ENCODE peak calls at places on chromosome 7, in seven cellular contexts. L, E, P, N, Z, Q and V are unnamed samples.

GRCh38 chr7:138309186-138309585 is 150.9 kb upstream of the TRIM24 start:
- DNase-seq in L (no peak), E (no peak), P (no peak), N (no peak), Z (no peak), Q (no peak), V (no peak)

GRCh38 chr7:14807498-14807897 is 95.1 kb downstream of the DGKB start:
- DNase-seq in L (no peak), E (no peak), P (no peak), N (no peak), Z (no peak), Q (no peak), V (no peak)

GRCh38 chr7:117043051-117043546 is 89.8 kb downstream of the ST7 start:
- DNase-seq in L (no peak), E (no peak), P (no peak), N (no peak), Z (no peak), Q (no peak), V (no peak)

GRCh38 chr7:26198133-26198780 is 2.3 kb downstream of the HNRNPA2B1 start:
- DNase-seq in L (no peak), E (no peak), P (peak), N (no peak), Z (no peak), Q (no peak), V (no peak)

GRCh38 chr7:116582806-116583444 is 58.1 kb downstream of the CAV1 start:
- DNase-seq in L (no peak), E (no peak), P (no peak), N (no peak), Z (peak), Q (no peak), V (peak)

GRCh38 chr7:2512179-2512644 is 7.4 kb upstream of the LFNG start:
- DNase-seq in L (no peak), E (peak), P (peak), N (no peak), Z (peak), Q (no peak), V (no peak)

GRCh38 chr7:93551063-93551895 is 23.2 kb downstream of the CALCR start:
- DNase-seq in L (no peak), E (no peak), P (no peak), N (no peak), Z (peak), Q (peak), V (no peak)

GRCh38 chr7:304574-305409 is 14.8 kb downstream of the FOXL3 start:
- DNase-seq in L (no peak), E (no peak), P (no peak), N (no peak), Z (no peak), Q (no peak), V (no peak)

GRCh38 chr7:86748843-86749720 is 105.4 kb downstream of the GRM3 start:
- DNase-seq in L (no peak), E (no peak), P (no peak), N (no peak), Z (no peak), Q (no peak), V (no peak)

GRCh38 chr7:50962962-50963374 is 180.3 kb upstream of the GRB10 start:
- DNase-seq in L (peak), E (peak), P (peak), N (no peak), Z (no peak), Q (peak), V (no peak)

GRCh38 chr7:26345202-26345601 is 53.5 kb downstream of the SNX10 start:
- DNase-seq in L (no peak), E (no peak), P (no peak), N (no peak), Z (no peak), Q (no peak), V (no peak)

GRCh38 chr7:99034932-99035722 is 108.8 kb downstream of the SMURF1 start:
- DNase-seq in L (no peak), E (no peak), P (no peak), N (no peak), Z (no peak), Q (no peak), V (no peak)

GRCh38 chr7:112006071-112006470 is 200.1 kb downstream of the DOCK4 start:
- DNase-seq in L (no peak), E (no peak), P (no peak), N (no peak), Z (no peak), Q (no peak), V (no peak)

GRCh38 chr7:144822223-144822622 is 13.6 kb downstream of the TPK1 start:
- DNase-seq in L (no peak), E (no peak), P (no peak), N (no peak), Z (no peak), Q (no peak), V (no peak)

GRCh38 chr7:48875300-48875916 is 48.9 kb upstream of the CDC14C start:
- DNase-seq in L (no peak), E (peak), P (peak), N (peak), Z (peak), Q (no peak), V (no peak)

GRCh38 chr7:519974-520458 is 370 bp upstream of the PDGFA start:
- DNase-seq in L (peak), E (peak), P (no peak), N (peak), Z (peak), Q (no peak), V (peak)

GRCh38 chr7:87505122-87505521 is 29.6 kb upstream of the ABCB4 start:
- DNase-seq in L (no peak), E (no peak), P (no peak), N (no peak), Z (no peak), Q (no peak), V (no peak)

GRCh38 chr7:538764-539685 is 19.4 kb upstream of the PDGFA start:
- DNase-seq in L (no peak), E (peak), P (peak), N (peak), Z (no peak), Q (no peak), V (no peak)

GRCh38 chr7:33639552-33640197 is 265.7 kb upstream of the BMPER start:
- DNase-seq in L (no peak), E (peak), P (no peak), N (no peak), Z (no peak), Q (no peak), V (no peak)

GRCh38 chr7:50676754-50677153 is 105.9 kb downstream of the GRB10 start:
- DNase-seq in L (no peak), E (peak), P (no peak), N (no peak), Z (no peak), Q (no peak), V (no peak)

GRCh38 chr7:127769696-127770400 is 117.9 kb downstream of the SND1 start:
- DNase-seq in L (no peak), E (no peak), P (no peak), N (no peak), Z (no peak), Q (no peak), V (no peak)

GRCh38 chr7:148662646-148663045 is 36.1 kb upstream of the CUL1 start:
- DNase-seq in L (no peak), E (no peak), P (no peak), N (no peak), Z (no peak), Q (no peak), V (no peak)

GRCh38 chr7:81260152-81260551 is 341.3 kb upstream of the SEMA3C start:
- DNase-seq in L (no peak), E (no peak), P (no peak), N (no peak), Z (no peak), Q (no peak), V (no peak)

GRCh38 chr7:147909712-147910111 is 680.9 kb upstream of the C7orf33 start:
- DNase-seq in L (no peak), E (no peak), P (no peak), N (no peak), Z (no peak), Q (no peak), V (no peak)

GRCh38 chr7:2734084-2734601 is 46.1 kb downstream of the AMZ1 start:
- DNase-seq in L (peak), E (no peak), P (no peak), N (no peak), Z (no peak), Q (no peak), V (peak)

GRCh38 chr7:2800220-2800922 is 43.7 kb downstream of the GNA12 start:
- DNase-seq in L (no peak), E (no peak), P (no peak), N (no peak), Z (peak), Q (no peak), V (peak)

GRCh38 chr7:69782917-69783684 is 184.8 kb downstream of the AUTS2 start:
- DNase-seq in L (no peak), E (no peak), P (peak), N (no peak), Z (no peak), Q (no peak), V (no peak)

GRCh38 chr7:98974906-98975816 is 96.8 kb downstream of the TRRAP start:
- DNase-seq in L (no peak), E (no peak), P (no peak), N (no peak), Z (no peak), Q (no peak), V (no peak)

GRCh38 chr7:92366730-92367129 is 80.6 kb upstream of the GATAD1 start:
- DNase-seq in L (no peak), E (no peak), P (no peak), N (no peak), Z (no peak), Q (no peak), V (no peak)

GRCh38 chr7:85186521-85187241 is at the start of gene SEMA3D:
- DNase-seq in L (peak), E (peak), P (peak), N (peak), Z (peak), Q (peak), V (peak)

GRCh38 chr7:81669476-81670105 is 100.3 kb downstream of the HGF start:
- DNase-seq in L (no peak), E (no peak), P (no peak), N (no peak), Z (no peak), Q (no peak), V (no peak)

GRCh38 chr7:16847381-16847860 is 34.4 kb downstream of the AGR3 start:
- DNase-seq in L (peak), E (no peak), P (peak), N (no peak), Z (no peak), Q (no peak), V (no peak)

GRCh38 chr7:111363099-111363498 is 199.2 kb downstream of the IMMP2L start:
- DNase-seq in L (no peak), E (no peak), P (no peak), N (no peak), Z (no peak), Q (no peak), V (no peak)

GRCh38 chr7:132400667-132401142 is 175.6 kb downstream of the PLXNA4 start:
- DNase-seq in L (no peak), E (no peak), P (no peak), N (no peak), Z (no peak), Q (no peak), V (no peak)

GRCh38 chr7:21543528-21544302 is 876 bp downstream of the DNAH11 start:
- DNase-seq in L (no peak), E (no peak), P (no peak), N (peak), Z (peak), Q (no peak), V (no peak)

DNA sequence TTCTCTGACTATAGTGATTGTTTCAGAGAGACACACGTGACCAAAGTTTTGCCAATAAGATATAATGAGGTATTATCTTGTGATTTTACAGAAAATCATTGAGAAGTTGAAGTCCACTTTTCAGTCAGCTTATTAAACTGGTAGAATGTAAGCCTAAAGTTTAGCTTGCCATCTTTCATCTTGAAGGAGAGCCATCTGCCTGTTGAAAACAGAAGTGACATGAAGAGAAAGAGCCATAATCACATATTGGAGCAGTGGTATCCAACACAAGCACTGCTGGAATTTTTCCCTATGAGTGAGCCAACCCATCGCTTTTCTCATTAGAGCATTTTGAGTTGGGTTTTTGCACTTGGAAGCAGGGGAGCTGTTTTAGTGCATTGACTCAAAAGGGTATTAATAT is 117.6 kb upstream of the FERD3L start:
- DNase-seq in L (no peak), E (no peak), P (no peak), N (no peak), Z (no peak), Q (no peak), V (no peak)
- TF ChIP-seq CTCF in L (no peak), E (peak), P (no peak), N (no peak), Z (no peak), Q (no peak), V (no peak)

DNA sequence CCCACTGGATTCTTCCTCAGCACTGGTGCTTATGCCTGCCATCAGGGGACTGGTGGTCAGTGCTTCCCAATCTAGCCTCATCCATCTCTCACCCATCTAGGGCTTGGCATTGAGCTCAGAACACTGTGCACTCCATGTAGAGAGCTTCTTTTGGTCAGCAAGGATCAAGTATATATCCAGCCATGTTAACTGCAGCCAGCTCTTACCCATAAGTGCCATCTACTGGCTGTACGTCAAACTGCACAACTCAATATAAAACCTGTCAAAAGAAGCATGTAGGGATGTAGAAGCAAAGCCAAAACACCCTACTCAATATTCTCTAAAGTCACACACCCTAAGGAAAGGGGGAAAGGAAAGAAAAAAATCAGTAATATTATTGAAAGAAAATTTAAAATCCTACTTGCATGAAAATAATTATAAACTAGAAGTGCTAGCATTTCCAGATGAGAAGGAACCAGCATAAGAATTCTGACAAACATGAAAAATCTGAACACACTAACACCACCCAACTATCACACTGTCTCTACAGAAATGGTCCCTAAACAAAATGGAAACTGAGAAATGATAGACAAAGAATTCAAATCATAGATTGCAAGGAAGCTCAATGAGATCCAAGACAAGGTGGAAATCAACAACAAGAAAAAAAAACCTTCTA is 531.1 kb upstream of the STEAP1 start:
- DNase-seq in L (no peak), E (peak), P (no peak), N (peak), Z (peak), Q (peak), V (no peak)
- TF ChIP-seq CTCF in L (peak), E (peak), P (peak), N (peak), Z (peak), Q (peak), V (peak)

DNA sequence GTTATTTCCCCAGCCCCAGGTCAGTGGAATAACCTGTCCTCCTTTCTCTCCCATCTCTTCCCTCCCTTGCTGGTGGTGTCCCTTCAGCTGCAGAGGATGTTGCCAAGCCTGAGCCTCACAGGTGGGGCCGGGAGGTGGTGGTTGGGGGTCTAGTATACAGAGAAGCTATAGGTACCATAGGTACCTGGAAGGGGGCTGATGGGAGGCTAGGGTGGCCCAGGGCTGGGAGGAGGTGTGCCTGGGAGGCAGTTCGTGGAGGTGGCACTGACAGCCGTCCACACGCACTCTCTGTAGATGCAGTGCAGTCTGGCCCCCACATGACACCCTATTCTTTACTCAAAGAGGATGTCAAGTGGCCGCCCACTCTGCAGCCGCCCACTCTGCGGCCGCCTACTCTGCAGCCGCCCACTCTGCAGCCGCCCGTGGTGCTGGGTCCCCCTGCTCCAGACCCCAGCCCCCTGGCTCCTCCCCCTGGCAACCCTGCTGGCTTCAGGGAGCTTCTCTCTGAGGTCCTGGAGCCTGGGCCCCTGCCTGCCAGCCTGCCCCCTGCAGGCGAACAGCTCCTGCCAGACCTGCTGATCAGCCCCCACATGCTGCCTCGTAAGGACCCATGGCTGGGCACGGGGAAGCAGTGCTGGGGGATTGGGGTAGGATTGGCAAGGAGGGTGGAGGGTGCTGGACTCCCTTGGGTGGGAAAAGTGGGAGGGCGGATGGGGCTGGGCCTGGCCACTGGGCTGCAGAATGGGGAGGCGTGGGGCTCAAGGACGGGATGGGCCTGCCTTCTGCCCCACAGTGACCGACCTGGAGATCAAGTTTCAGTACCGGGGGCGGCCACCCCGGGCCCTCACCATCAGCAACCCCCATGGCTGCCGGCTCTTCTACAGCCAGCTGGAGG is 9.5 kb downstream of the IRF5 start:
- DNase-seq in L (no peak), E (peak), P (no peak), N (no peak), Z (peak), Q (no peak), V (no peak)
- TF ChIP-seq CTCF in L (no peak), E (peak), P (no peak), N (no peak), Z (peak), Q (peak), V (no peak)

GRCh38 chr7:158706710-158707590 is 2.3 kb upstream of the NCAPG2 start:
- DNase-seq in L (no peak), E (no peak), P (no peak), N (no peak), Z (no peak), Q (no peak), V (peak)
- TF ChIP-seq CTCF in L (no peak), E (no peak), P (no peak), N (no peak), Z (no peak), Q (no peak), V (no peak)

GRCh38 chr7:129470411-129470810 is 31.9 kb upstream of the SMKR1 start:
- DNase-seq in L (no peak), E (no peak), P (no peak), N (no peak), Z (no peak), Q (no peak), V (no peak)
- TF ChIP-seq CTCF in L (no peak), E (no peak), P (no peak), N (no peak), Z (no peak), Q (no peak), V (no peak)

GRCh38 chr7:155574556-155574955 is 28.2 kb upstream of the CNPY1 start:
- DNase-seq in L (no peak), E (no peak), P (no peak), N (no peak), Z (no peak), Q (no peak), V (no peak)

GRCh38 chr7:155570991-155571390 is 24.6 kb upstream of the CNPY1 start:
- DNase-seq in L (no peak), E (no peak), P (no peak), N (no peak), Z (no peak), Q (no peak), V (no peak)

GRCh38 chr7:155569681-155570080 is 23.3 kb upstream of the CNPY1 start:
- DNase-seq in L (no peak), E (no peak), P (no peak), N (no peak), Z (no peak), Q (no peak), V (no peak)

GRCh38 chr7:155570171-155570958 is 24.0 kb upstream of the CNPY1 start:
- DNase-seq in L (no peak), E (no peak), P (no peak), N (no peak), Z (no peak), Q (no peak), V (no peak)

DNA sequence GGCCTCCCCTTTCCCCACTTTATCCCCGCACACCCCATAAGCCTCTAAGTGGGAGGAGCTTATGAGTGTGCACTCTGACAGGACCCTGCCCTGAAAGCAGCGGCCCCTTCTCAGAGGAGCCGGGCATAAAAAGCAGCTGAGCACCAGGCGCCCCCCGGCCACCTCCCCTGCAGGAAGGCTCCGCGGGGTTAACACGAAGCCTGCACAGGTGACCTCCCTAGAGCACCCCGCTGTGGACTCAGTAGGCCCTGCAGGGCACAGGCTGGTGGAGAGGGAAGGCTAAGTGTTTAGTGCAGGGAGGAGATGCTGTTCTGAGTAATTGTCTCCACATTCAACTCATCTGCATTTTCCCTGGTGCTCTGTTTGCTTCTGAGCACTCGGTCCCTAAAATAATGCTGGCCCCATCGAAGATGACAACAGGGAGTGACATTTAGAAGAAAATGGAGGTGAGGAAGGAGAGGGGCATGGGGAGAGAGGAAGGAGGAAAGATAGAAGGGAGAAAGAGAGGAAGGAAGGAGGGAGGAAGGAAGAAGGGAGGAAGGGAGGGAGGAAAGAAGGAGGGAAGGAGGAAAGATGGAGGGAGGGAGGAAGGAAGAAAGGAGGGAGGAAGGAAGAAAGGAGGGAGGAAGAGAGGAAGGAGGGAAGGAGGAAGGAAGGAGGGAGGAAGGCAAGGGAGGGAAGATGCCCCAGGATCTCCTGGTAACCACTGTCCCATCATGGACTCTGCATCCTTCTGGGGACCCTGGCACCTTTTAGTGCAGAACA is 25.4 kb upstream of the CNPY1 start:
- DNase-seq in L (no peak), E (no peak), P (no peak), N (no peak), Z (no peak), Q (no peak), V (no peak)
- TF ChIP-seq CTCF in L (no peak), E (peak), P (no peak), N (no peak), Z (no peak), Q (peak), V (no peak)